ENCODE peak calls at places on chromosomes 6 and 20, in nine cellular contexts. One of them, this sample, is unnamed.

GRCh38 chr6:11279213-11279780 is 46.8 kb upstream of the NEDD9 start:
- DNase-seq in CD4-positive, CD25-positive, alpha-beta regulatory T cell: no peak
- DNase-seq in ovary: peak
- DNase-seq in OCI-LY7: no peak
- DNase-seq in neuronal stem cell: no peak
- DNase-seq in cardiac muscle cell: peak
- DNase-seq in kidney: no peak
- DNase-seq in suprapubic skin: no peak
- DNase-seq in right cardiac atrium: no peak
- DNase-seq in this sample: peak

GRCh38 chr6:1381397-1382330 is 7.7 kb upstream of the FOXF2 start:
- DNase-seq in cardiac muscle cell: peak
- DNase-seq in ovary: no peak
- DNase-seq in kidney: peak
- DNase-seq in neuronal stem cell: peak
- DNase-seq in CD4-positive, CD25-positive, alpha-beta regulatory T cell: peak
- DNase-seq in suprapubic skin: peak
- DNase-seq in OCI-LY7: peak
- DNase-seq in right cardiac atrium: peak
- DNase-seq in this sample: peak

GRCh38 chr6:89706121-89706520 is 67.6 kb upstream of the LYRM2 start:
- DNase-seq in CD4-positive, CD25-positive, alpha-beta regulatory T cell: no peak
- DNase-seq in neuronal stem cell: no peak
- DNase-seq in right cardiac atrium: no peak
- DNase-seq in ovary: no peak
- DNase-seq in kidney: no peak
- DNase-seq in cardiac muscle cell: no peak
- DNase-seq in OCI-LY7: no peak
- DNase-seq in suprapubic skin: no peak
- DNase-seq in this sample: no peak

GRCh38 chr6:34771727-34772126 is 14.4 kb downstream of the SNRPC start:
- DNase-seq in OCI-LY7: no peak
- DNase-seq in kidney: no peak
- DNase-seq in neuronal stem cell: no peak
- DNase-seq in right cardiac atrium: no peak
- DNase-seq in ovary: no peak
- DNase-seq in cardiac muscle cell: peak
- DNase-seq in CD4-positive, CD25-positive, alpha-beta regulatory T cell: no peak
- DNase-seq in suprapubic skin: no peak
- DNase-seq in this sample: no peak

GRCh38 chr6:53634184-53634631 is 31.3 kb downstream of the KLHL31 start:
- DNase-seq in suprapubic skin: no peak
- DNase-seq in cardiac muscle cell: no peak
- DNase-seq in kidney: no peak
- DNase-seq in ovary: no peak
- DNase-seq in OCI-LY7: no peak
- DNase-seq in right cardiac atrium: no peak
- DNase-seq in CD4-positive, CD25-positive, alpha-beta regulatory T cell: no peak
- DNase-seq in neuronal stem cell: no peak
- DNase-seq in this sample: no peak

GRCh38 chr20:48603116-48603818 is 224.5 kb downstream of the PREX1 start:
- DNase-seq in CD4-positive, CD25-positive, alpha-beta regulatory T cell: no peak
- DNase-seq in neuronal stem cell: no peak
- DNase-seq in right cardiac atrium: peak
- DNase-seq in kidney: peak
- DNase-seq in suprapubic skin: peak
- DNase-seq in OCI-LY7: no peak
- DNase-seq in ovary: no peak
- DNase-seq in cardiac muscle cell: peak
- DNase-seq in this sample: no peak

GRCh38 chr20:3716195-3716834 is 3.9 kb upstream of the SIGLEC1 start:
- DNase-seq in OCI-LY7: peak
- DNase-seq in neuronal stem cell: peak
- DNase-seq in kidney: peak
- DNase-seq in suprapubic skin: no peak
- DNase-seq in CD4-positive, CD25-positive, alpha-beta regulatory T cell: peak
- DNase-seq in cardiac muscle cell: peak
- DNase-seq in ovary: peak
- DNase-seq in right cardiac atrium: no peak
- DNase-seq in this sample: peak

GRCh38 chr6:170516783-170517616 is 36.1 kb downstream of the PSMB1 start:
- DNase-seq in neuronal stem cell: peak
- DNase-seq in right cardiac atrium: no peak
- DNase-seq in ovary: no peak
- DNase-seq in CD4-positive, CD25-positive, alpha-beta regulatory T cell: peak
- DNase-seq in kidney: no peak
- DNase-seq in OCI-LY7: peak
- DNase-seq in cardiac muscle cell: peak
- DNase-seq in suprapubic skin: no peak
- DNase-seq in this sample: peak

GRCh38 chr6:159404296-159404695 is 235.1 kb downstream of the FNDC1 start:
- DNase-seq in ovary: no peak
- DNase-seq in kidney: no peak
- DNase-seq in cardiac muscle cell: peak
- DNase-seq in suprapubic skin: no peak
- DNase-seq in neuronal stem cell: no peak
- DNase-seq in OCI-LY7: no peak
- DNase-seq in CD4-positive, CD25-positive, alpha-beta regulatory T cell: no peak
- DNase-seq in right cardiac atrium: no peak
- DNase-seq in this sample: no peak

GRCh38 chr6:18293192-18293904 is 29.0 kb upstream of the DEK start:
- DNase-seq in suprapubic skin: no peak
- DNase-seq in neuronal stem cell: no peak
- DNase-seq in cardiac muscle cell: peak
- DNase-seq in ovary: no peak
- DNase-seq in right cardiac atrium: no peak
- DNase-seq in CD4-positive, CD25-positive, alpha-beta regulatory T cell: no peak
- DNase-seq in OCI-LY7: no peak
- DNase-seq in kidney: no peak
- DNase-seq in this sample: no peak

GRCh38 chr20:52859156-52859887 is 112.8 kb upstream of the TSHZ2 start:
- DNase-seq in right cardiac atrium: no peak
- DNase-seq in suprapubic skin: peak
- DNase-seq in cardiac muscle cell: peak
- DNase-seq in kidney: peak
- DNase-seq in ovary: no peak
- DNase-seq in OCI-LY7: no peak
- DNase-seq in CD4-positive, CD25-positive, alpha-beta regulatory T cell: no peak
- DNase-seq in neuronal stem cell: no peak
- DNase-seq in this sample: no peak

GRCh38 chr6:2127484-2127911 is 117.9 kb downstream of the GMDS start:
- DNase-seq in CD4-positive, CD25-positive, alpha-beta regulatory T cell: peak
- DNase-seq in right cardiac atrium: peak
- DNase-seq in ovary: no peak
- DNase-seq in kidney: peak
- DNase-seq in OCI-LY7: no peak
- DNase-seq in neuronal stem cell: no peak
- DNase-seq in cardiac muscle cell: peak
- DNase-seq in suprapubic skin: peak
- DNase-seq in this sample: peak

GRCh38 chr20:17888044-17888443 is 80.5 kb downstream of the SNX5 start:
- DNase-seq in kidney: no peak
- DNase-seq in suprapubic skin: no peak
- DNase-seq in right cardiac atrium: no peak
- DNase-seq in cardiac muscle cell: no peak
- DNase-seq in ovary: no peak
- DNase-seq in neuronal stem cell: no peak
- DNase-seq in OCI-LY7: no peak
- DNase-seq in CD4-positive, CD25-positive, alpha-beta regulatory T cell: no peak
- DNase-seq in this sample: no peak

GRCh38 chr6:38184041-38184779 is 364.7 kb downstream of the ZFAND3 start:
- DNase-seq in right cardiac atrium: no peak
- DNase-seq in cardiac muscle cell: no peak
- DNase-seq in suprapubic skin: no peak
- DNase-seq in kidney: no peak
- DNase-seq in ovary: no peak
- DNase-seq in CD4-positive, CD25-positive, alpha-beta regulatory T cell: no peak
- DNase-seq in neuronal stem cell: no peak
- DNase-seq in OCI-LY7: no peak
- DNase-seq in this sample: peak

GRCh38 chr20:9061434-9061833 is 7.5 kb upstream of the PLCB4 start:
- DNase-seq in suprapubic skin: no peak
- DNase-seq in ovary: no peak
- DNase-seq in OCI-LY7: no peak
- DNase-seq in kidney: no peak
- DNase-seq in CD4-positive, CD25-positive, alpha-beta regulatory T cell: no peak
- DNase-seq in right cardiac atrium: no peak
- DNase-seq in cardiac muscle cell: no peak
- DNase-seq in neuronal stem cell: no peak
- DNase-seq in this sample: no peak

GRCh38 chr6:7196019-7196402 is 88.2 kb downstream of the RREB1 start:
- DNase-seq in kidney: no peak
- DNase-seq in cardiac muscle cell: no peak
- DNase-seq in OCI-LY7: no peak
- DNase-seq in neuronal stem cell: no peak
- DNase-seq in suprapubic skin: no peak
- DNase-seq in right cardiac atrium: no peak
- DNase-seq in CD4-positive, CD25-positive, alpha-beta regulatory T cell: peak
- DNase-seq in ovary: no peak
- DNase-seq in this sample: no peak
- H3K4me3 ChIP-seq in kidney: no peak
- H3K4me3 ChIP-seq in cardiac muscle cell: no peak
- H3K4me3 ChIP-seq in OCI-LY7: no peak
- H3K4me3 ChIP-seq in neuronal stem cell: no peak
- H3K4me3 ChIP-seq in suprapubic skin: no peak
- H3K4me3 ChIP-seq in right cardiac atrium: no peak
- H3K4me3 ChIP-seq in CD4-positive, CD25-positive, alpha-beta regulatory T cell: no peak
- H3K4me3 ChIP-seq in ovary: no peak
- H3K4me3 ChIP-seq in this sample: no peak

DNA sequence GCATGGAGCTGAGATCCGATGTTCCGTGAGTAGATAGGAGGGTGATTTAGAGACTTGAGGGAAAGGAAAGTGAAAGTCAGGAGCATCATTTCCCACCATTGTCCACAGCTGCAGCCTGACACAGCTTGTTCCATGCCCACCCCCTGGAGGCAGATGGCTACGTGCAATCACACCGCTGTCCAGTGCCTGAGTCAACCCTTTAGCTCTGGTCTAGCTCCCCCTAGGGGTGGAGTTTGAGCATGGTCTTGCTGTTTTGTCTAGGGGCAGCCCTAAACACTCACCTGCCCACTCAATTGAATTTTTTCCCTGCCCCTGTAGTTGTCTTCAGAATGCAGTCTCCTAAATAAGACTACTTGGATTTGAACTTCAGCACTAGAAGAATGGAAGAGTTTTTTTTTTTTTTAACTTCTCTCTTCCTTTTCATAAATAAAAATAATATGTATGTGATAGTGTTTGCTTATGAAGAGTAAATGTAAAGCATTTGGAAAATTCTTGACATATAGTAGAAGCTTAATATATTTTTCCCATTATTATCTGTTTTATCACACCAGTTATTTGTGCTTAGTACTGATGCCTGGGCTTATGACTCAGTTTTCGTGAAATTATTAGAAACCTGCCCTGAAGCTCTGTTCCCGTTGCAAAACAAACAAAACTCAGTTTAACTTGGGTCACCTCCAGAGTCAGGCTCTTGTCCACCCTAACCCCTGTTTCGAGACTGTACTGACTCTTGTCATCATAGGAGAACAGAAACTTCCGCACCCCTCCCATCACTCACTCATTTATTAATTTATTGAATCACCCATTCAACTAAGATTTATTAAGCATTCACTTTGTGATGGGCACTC is 814.8 kb downstream of the MAFB start:
- DNase-seq in CD4-positive, CD25-positive, alpha-beta regulatory T cell: no peak
- DNase-seq in cardiac muscle cell: peak
- DNase-seq in kidney: peak
- DNase-seq in suprapubic skin: peak
- DNase-seq in OCI-LY7: peak
- DNase-seq in right cardiac atrium: peak
- DNase-seq in neuronal stem cell: peak
- DNase-seq in ovary: peak
- DNase-seq in this sample: peak
- H3K27ac ChIP-seq in CD4-positive, CD25-positive, alpha-beta regulatory T cell: no peak
- H3K27ac ChIP-seq in cardiac muscle cell: no peak
- H3K27ac ChIP-seq in kidney: no peak
- H3K27ac ChIP-seq in suprapubic skin: no peak
- H3K27ac ChIP-seq in OCI-LY7: no peak
- H3K27ac ChIP-seq in right cardiac atrium: no peak
- H3K27ac ChIP-seq in neuronal stem cell: no peak
- H3K27ac ChIP-seq in ovary: no peak
- H3K27ac ChIP-seq in this sample: no peak

DNA sequence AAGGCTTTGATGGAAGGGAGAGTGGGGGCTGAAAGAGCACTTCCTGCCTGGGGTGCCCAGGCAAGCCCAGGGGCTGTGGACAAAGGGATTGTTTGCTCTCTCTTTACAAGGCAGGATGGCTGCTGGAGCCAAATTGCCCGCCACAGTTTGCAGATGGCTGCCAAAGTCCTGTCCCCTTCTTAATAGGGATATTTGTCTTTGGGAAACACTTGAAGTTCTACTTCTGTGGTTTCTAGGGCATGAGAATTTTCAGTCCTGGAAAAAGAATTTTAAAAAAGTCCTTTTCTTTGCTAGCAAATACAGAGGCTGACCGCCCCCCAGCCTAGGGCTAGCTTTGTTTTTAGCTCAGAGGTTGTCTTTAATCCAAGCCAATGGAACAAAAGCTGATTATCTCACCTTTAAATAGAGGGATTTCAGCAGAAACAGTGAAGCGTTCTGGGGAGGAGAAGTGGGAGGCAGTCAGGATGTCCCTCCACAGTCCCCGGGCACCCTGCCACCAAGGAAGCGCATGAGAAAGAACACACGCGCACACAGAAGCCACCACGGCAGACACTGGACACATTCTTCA is 736.7 kb downstream of the QKI start:
- DNase-seq in suprapubic skin: no peak
- DNase-seq in kidney: no peak
- DNase-seq in ovary: no peak
- DNase-seq in cardiac muscle cell: no peak
- DNase-seq in OCI-LY7: no peak
- DNase-seq in right cardiac atrium: peak
- DNase-seq in CD4-positive, CD25-positive, alpha-beta regulatory T cell: no peak
- DNase-seq in neuronal stem cell: peak
- DNase-seq in this sample: peak
- H3K4me3 ChIP-seq in suprapubic skin: no peak
- H3K4me3 ChIP-seq in kidney: no peak
- H3K4me3 ChIP-seq in ovary: no peak
- H3K4me3 ChIP-seq in cardiac muscle cell: no peak
- H3K4me3 ChIP-seq in OCI-LY7: no peak
- H3K4me3 ChIP-seq in right cardiac atrium: no peak
- H3K4me3 ChIP-seq in CD4-positive, CD25-positive, alpha-beta regulatory T cell: no peak
- H3K4me3 ChIP-seq in neuronal stem cell: no peak
- H3K4me3 ChIP-seq in this sample: no peak

DNA sequence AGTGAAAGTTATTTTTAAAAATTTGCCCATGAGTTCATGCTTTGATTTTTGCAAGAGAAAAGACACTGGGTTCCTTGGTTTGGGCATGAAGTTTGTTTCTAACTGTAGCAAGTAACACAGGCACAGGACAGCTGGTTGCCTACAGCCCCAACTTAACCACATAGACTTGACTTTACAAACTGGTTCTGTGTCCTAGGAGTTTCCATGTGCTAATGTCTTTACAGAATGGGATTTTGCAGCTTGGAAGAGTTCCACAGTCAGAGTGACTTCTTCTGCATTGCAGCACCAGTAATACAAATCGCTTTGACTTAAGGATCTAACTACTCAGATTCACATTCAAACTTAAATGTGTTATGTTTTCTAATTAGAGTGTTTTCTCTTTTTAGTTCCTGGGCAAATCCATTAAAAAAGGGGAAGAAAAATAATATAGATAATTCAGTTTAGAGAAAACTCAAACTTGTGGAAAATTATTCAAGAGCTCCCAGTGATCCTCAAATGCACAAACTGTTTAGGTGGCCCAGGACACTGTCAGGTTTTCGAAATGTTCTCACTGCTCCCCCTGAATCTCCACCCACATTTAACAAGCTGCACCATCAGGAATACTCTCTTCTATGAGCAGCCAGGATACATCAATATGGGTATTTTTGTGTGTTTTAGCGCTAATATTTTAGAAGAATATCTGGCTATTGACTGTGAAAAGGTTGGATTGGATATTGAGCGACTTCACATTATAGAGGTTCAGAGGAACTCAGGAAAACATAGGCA is 44.1 kb downstream of the OR2B2 start:
- DNase-seq in cardiac muscle cell: peak
- DNase-seq in OCI-LY7: peak
- DNase-seq in ovary: no peak
- DNase-seq in kidney: no peak
- DNase-seq in CD4-positive, CD25-positive, alpha-beta regulatory T cell: no peak
- DNase-seq in right cardiac atrium: no peak
- DNase-seq in suprapubic skin: no peak
- DNase-seq in neuronal stem cell: no peak
- DNase-seq in this sample: no peak
- H3K27ac ChIP-seq in cardiac muscle cell: no peak
- H3K27ac ChIP-seq in OCI-LY7: peak
- H3K27ac ChIP-seq in ovary: no peak
- H3K27ac ChIP-seq in kidney: no peak
- H3K27ac ChIP-seq in CD4-positive, CD25-positive, alpha-beta regulatory T cell: peak
- H3K27ac ChIP-seq in right cardiac atrium: no peak
- H3K27ac ChIP-seq in suprapubic skin: no peak
- H3K27ac ChIP-seq in neuronal stem cell: peak
- H3K27ac ChIP-seq in this sample: no peak